ENCODE peak calls at places on chromosomes 2 and 18, in six cellular contexts. D is D341Med; H is GOT3; Y is activated CD8-positive, alpha-beta memory T cell treated with anti-CD3 and anti-CD28 coated beads for 4 hours; P is amniotic stem cell; B is neuronal stem cell. L is an unnamed sample.

GRCh38 chr2:38190542-38191218 is 114.7 kb upstream of the CYP1B1 start:
- DNase-seq in D (no peak), B (no peak), H (no peak), P (no peak), Y (no peak), L (no peak)

GRCh38 chr2:20446280-20446916 is 476 bp upstream of the RHOB start:
- DNase-seq in B (no peak), D (no peak), Y (no peak), P (no peak), H (no peak), L (no peak)

GRCh38 chr2:41204315-41204714 is 752.4 kb upstream of the SLC8A1 start:
- DNase-seq in P (no peak), H (no peak), Y (no peak), B (no peak), D (no peak), L (no peak)

GRCh38 chr2:100483892-100484291 is 13.6 kb downstream of the NMS start:
- DNase-seq in H (no peak), Y (no peak), B (no peak), P (no peak), D (no peak), L (no peak)

GRCh38 chr2:171347591-171348032 is 86.2 kb downstream of the METTL8 start:
- DNase-seq in B (no peak), Y (no peak), P (no peak), H (no peak), D (no peak), L (peak)

GRCh38 chr2:236547725-236548124 is 21.9 kb upstream of the ACKR3 start:
- DNase-seq in P (no peak), D (no peak), B (no peak), H (no peak), Y (no peak), L (no peak)

GRCh38 chr18:48950536-48951447 is at the start of gene SMAD7:
- DNase-seq in D (peak), H (no peak), P (no peak), Y (no peak), B (no peak), L (no peak)

GRCh38 chr2:235770909-235771820 is 277.3 kb downstream of the AGAP1 start:
- DNase-seq in H (no peak), D (no peak), B (no peak), Y (no peak), P (no peak), L (no peak)

GRCh38 chr18:36493349-36494281 is 196.1 kb downstream of the FHOD3 start:
- DNase-seq in D (no peak), P (no peak), Y (no peak), B (no peak), H (no peak), L (no peak)

GRCh38 chr2:85971369-85971768 is 82.6 kb upstream of the ST3GAL5 start:
- DNase-seq in Y (no peak), B (no peak), P (peak), H (no peak), D (no peak), L (no peak)

GRCh38 chr2:47250576-47251403 is 95.7 kb upstream of the STPG4 start:
- DNase-seq in D (no peak), B (no peak), H (no peak), P (no peak), Y (no peak), L (no peak)

GRCh38 chr2:226508683-226509082 is 290.9 kb downstream of the IRS1 start:
- DNase-seq in D (no peak), H (no peak), B (no peak), P (no peak), Y (no peak), L (no peak)

GRCh38 chr18:78542204-78542603 is 437.4 kb upstream of the SALL3 start:
- DNase-seq in D (no peak), Y (no peak), B (no peak), H (no peak), P (no peak), L (no peak)

GRCh38 chr2:25421289-25421688 is 79.6 kb upstream of the DNMT3A start:
- DNase-seq in P (no peak), Y (no peak), B (no peak), D (no peak), H (no peak), L (no peak)

GRCh38 chr2:169781249-169782013 is 17.2 kb upstream of the SSB start:
- DNase-seq in P (no peak), H (no peak), B (no peak), Y (no peak), D (no peak), L (no peak)

GRCh38 chr2:86703704-86704370 is 16.3 kb upstream of the RMND5A start:
- DNase-seq in Y (no peak), D (no peak), H (no peak), B (no peak), P (peak), L (no peak)

GRCh38 chr2:26933638-26934334 is 36.7 kb upstream of the MAPRE3 start:
- DNase-seq in Y (no peak), P (no peak), H (no peak), D (no peak), B (no peak), L (no peak)

GRCh38 chr18:75088622-75089211 is 120.2 kb downstream of the PTGR3 start:
- DNase-seq in D (peak), Y (no peak), H (no peak), B (no peak), P (no peak), L (no peak)

GRCh38 chr2:169175112-169175511 is 105.7 kb downstream of the DHRS9 start:
- DNase-seq in P (no peak), H (no peak), B (no peak), D (no peak), Y (no peak), L (no peak)

GRCh38 chr2:107136749-107137148 is 250.8 kb upstream of the ST6GAL2 start:
- DNase-seq in H (no peak), B (no peak), D (no peak), P (no peak), Y (no peak), L (no peak)

GRCh38 chr2:174688079-174688478 is 76.2 kb downstream of the CHRNA1 start:
- DNase-seq in D (no peak), H (no peak), Y (no peak), B (no peak), P (peak), L (no peak)

GRCh38 chr2:113217455-113218282 is 43.9 kb downstream of the PSD4 start:
- DNase-seq in P (no peak), B (no peak), D (no peak), H (no peak), Y (no peak), L (no peak)

GRCh38 chr2:189305291-189305943 is 125.9 kb upstream of the COL5A2 start:
- DNase-seq in P (no peak), H (no peak), Y (no peak), B (no peak), D (no peak), L (no peak)

GRCh38 chr18:77547757-77548156 is 298.1 kb downstream of the GALR1 start:
- DNase-seq in H (no peak), Y (no peak), D (no peak), P (no peak), B (no peak), L (no peak)

GRCh38 chr2:64866797-64867196 is 122.4 kb upstream of the SLC1A4 start:
- DNase-seq in B (no peak), H (peak), P (peak), D (no peak), Y (no peak), L (no peak)

GRCh38 chr2:191620144-191620543 is 57.8 kb upstream of the NABP1 start:
- DNase-seq in P (no peak), Y (no peak), H (no peak), D (no peak), B (no peak), L (peak)

GRCh38 chr2:219687266-219687665 is 59.8 kb downstream of the SLC4A3 start:
- DNase-seq in P (no peak), B (no peak), D (no peak), H (no peak), Y (no peak), L (no peak)

GRCh38 chr2:238894226-238894949 is 46.5 kb downstream of the TWIST2 start:
- DNase-seq in H (no peak), B (no peak), D (no peak), Y (no peak), P (no peak), L (no peak)

GRCh38 chr2:206531996-206532543 is 88.7 kb downstream of the ADAM23 start:
- DNase-seq in D (no peak), Y (no peak), P (no peak), B (no peak), H (no peak), L (no peak)

GRCh38 chr2:3222636-3223035 is 155.0 kb downstream of the EIPR1 start:
- DNase-seq in P (no peak), B (no peak), H (no peak), D (no peak), Y (no peak), L (no peak)

GRCh38 chr2:40451926-40452605 is at the start of gene SLC8A1:
- DNase-seq in H (no peak), Y (no peak), B (peak), D (peak), P (no peak), L (no peak)